ENCODE peak calls at places on chromosomes 12 and 14, in eight cellular contexts. L, Y, N, R, A, Q, T and M are unnamed samples. For H3K4me1, the result is how much of the 10 kb centered on the place peaks cover.

GRCh38 chr14:52380294-52380693 is 66.2 kb downstream of the PTGER2 start:
- DNase-seq in R (no peak), Y (no peak), Q (no peak), A (peak), T (no peak), L (no peak), N (peak), M (no peak)

GRCh38 chr12:50276912-50277671 is 6.2 kb downstream of the LIMA1 start:
- DNase-seq in A (peak), N (no peak), R (no peak), L (no peak), Q (no peak), Y (no peak), T (no peak), M (no peak)

GRCh38 chr12:116263844-116264243 is 13.6 kb downstream of the MED13L start:
- DNase-seq in L (no peak), T (no peak), Q (no peak), Y (no peak), A (no peak), N (no peak), R (no peak), M (no peak)

GRCh38 chr12:28872654-28873268 is 276.3 kb upstream of the FAR2 start:
- DNase-seq in T (no peak), N (peak), Y (no peak), R (peak), L (peak), Q (peak), A (peak), M (no peak)

GRCh38 chr14:66216763-66217162 is 269.4 kb upstream of the CCDC196 start:
- DNase-seq in N (no peak), L (no peak), T (no peak), Y (no peak), A (no peak), Q (no peak), R (no peak), M (no peak)

GRCh38 chr12:45612044-45612794 is 117.3 kb upstream of the ARID2 start:
- DNase-seq in Q (no peak), N (no peak), Y (no peak), R (peak), A (peak), L (no peak), T (no peak), M (no peak)

GRCh38 chr14:31449971-31450610 is 7.2 kb downstream of the DTD2 start:
- DNase-seq in N (peak), L (no peak), Y (no peak), T (no peak), R (peak), Q (no peak), A (peak), M (no peak)

GRCh38 chr14:88825078-88825458 is 617 bp downstream of the TTC8 start:
- DNase-seq in R (no peak), N (peak), Q (no peak), T (no peak), L (no peak), Y (no peak), A (peak), M (no peak)

GRCh38 chr12:34163443-34163842 is 141.1 kb downstream of the ALG10 start:
- DNase-seq in N (no peak), R (no peak), T (no peak), L (no peak), Y (no peak), Q (peak), A (no peak), M (no peak)

GRCh38 chr14:76456200-76456599 is 80.3 kb downstream of the ESRRB start:
- DNase-seq in L (no peak), T (no peak), A (peak), Y (no peak), R (peak), N (peak), Q (peak), M (peak)

GRCh38 chr12:30701056-30701455 is 5.4 kb upstream of the IPO8 start:
- DNase-seq in T (no peak), N (no peak), Y (no peak), Q (no peak), R (no peak), A (peak), L (no peak), M (no peak)

GRCh38 chr12:3944620-3945019 is 71.4 kb upstream of the PARP11 start:
- DNase-seq in R (no peak), L (no peak), N (no peak), Y (no peak), Q (no peak), A (no peak), T (no peak), M (no peak)

GRCh38 chr14:106211489-106211888 is 685.1 kb downstream of the TMEM121 start:
- DNase-seq in T (no peak), L (no peak), R (no peak), Y (no peak), Q (no peak), N (no peak), A (no peak), M (no peak)

GRCh38 chr14:103749452-103749851 is 33.8 kb downstream of the ZFYVE21 start:
- DNase-seq in T (no peak), R (no peak), N (no peak), Y (no peak), A (no peak), Q (no peak), L (no peak), M (no peak)

GRCh38 chr12:51323966-51324895 is at the start of gene BIN2:
- DNase-seq in Y (no peak), N (no peak), A (no peak), L (peak), T (no peak), Q (peak), R (no peak), M (no peak)

GRCh38 chr12:66740257-66740656 is 61.4 kb upstream of the GRIP1 start:
- DNase-seq in Y (no peak), R (no peak), N (no peak), Q (no peak), T (no peak), L (no peak), A (no peak), M (no peak)

GRCh38 chr14:58805057-58805456 is 167.3 kb downstream of the DACT1 start:
- DNase-seq in T (no peak), Q (no peak), L (no peak), N (no peak), A (peak), R (no peak), Y (no peak), M (no peak)

GRCh38 chr12:27463826-27464554 is 17.5 kb downstream of the SMCO2 start:
- DNase-seq in Y (peak), N (no peak), Q (no peak), T (no peak), L (peak), A (peak), R (no peak), M (no peak)
- H3K4me1 ChIP-seq in Y (under half), N (under half), Q (under half), T (under half), L (under half), A (under half), R (under half), M (under half)

GRCh38 chr12:74120644-74121043 is 417.0 kb upstream of the ATXN7L3B start:
- DNase-seq in N (no peak), Q (no peak), L (no peak), Y (no peak), R (no peak), T (no peak), A (no peak), M (no peak)
- H3K27ac ChIP-seq in N (no peak), Q (no peak), L (no peak), Y (no peak), R (no peak), T (no peak), A (no peak), M (no peak)

DNA sequence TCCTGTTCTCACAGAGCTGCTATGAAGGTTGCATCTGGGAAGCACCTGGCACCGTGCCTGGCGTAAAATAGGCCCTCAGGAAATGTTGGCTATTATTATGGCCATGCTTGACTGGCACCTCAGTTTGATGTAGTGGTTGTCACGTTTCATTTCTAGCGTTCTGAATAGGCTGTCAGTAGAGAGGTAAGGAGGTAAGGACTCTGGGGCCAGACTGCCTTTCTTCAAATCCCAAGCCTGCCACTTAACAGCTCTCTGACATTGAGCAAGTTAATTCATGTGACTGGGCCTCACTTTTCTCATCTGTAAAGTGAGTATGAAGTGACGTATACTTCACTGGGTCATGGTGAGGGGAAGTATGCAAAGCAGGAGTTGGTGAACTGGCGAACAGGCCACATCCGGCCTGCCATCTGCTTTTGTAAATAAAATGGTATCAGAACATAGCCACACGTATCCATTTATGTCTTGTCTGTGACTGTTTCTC is 196.2 kb downstream of the CACNA1C start:
- DNase-seq in R (no peak), T (no peak), N (no peak), L (no peak), A (peak), Y (no peak), Q (no peak), M (no peak)
- TF ChIP-seq POLR2A in R (no peak), T (no peak), N (no peak), L (no peak), A (no peak), Y (no peak), Q (no peak), M (no peak)

DNA sequence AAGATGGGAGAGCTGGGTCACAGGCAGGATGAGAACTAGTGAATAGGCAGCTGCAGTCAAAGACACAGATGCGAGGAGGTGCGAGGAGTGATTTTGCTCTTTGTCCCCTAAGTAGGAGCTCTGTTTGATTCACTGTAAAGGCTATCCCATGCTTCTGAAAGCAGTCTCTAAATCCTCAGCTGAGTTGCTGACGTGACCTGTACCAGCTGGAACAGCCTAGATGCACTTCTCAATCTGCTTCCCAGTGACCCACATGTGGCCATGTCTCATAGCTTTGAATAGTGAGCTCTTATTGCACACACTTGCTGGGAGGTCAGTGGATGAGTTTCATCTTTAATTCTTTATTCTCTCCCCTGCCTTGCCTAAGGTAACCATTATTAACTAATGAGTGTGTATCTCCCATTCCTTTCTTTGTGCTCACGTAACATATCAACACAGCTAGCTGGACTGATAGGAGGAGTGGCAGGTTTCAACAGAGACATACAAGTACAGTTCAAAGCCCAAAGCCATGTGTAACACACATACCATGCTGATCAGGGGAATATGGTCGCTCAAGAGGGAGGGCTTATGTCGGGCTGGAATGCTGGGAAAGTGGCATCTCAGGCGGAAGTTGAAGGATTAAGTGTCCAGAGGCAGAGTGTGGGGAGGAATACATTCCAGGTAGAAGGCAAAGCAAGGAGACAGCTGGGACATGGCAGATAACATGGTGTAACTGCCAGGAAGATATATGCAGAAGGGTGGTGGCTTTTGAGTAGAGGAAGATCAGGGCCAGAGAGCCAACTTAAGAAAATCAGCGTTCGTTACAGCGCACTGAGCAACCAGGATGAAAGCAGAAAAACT is 15.4 kb upstream of the YY1 start:
- DNase-seq in Q (no peak), T (no peak), R (no peak), L (no peak), Y (no peak), A (peak), N (no peak), M (no peak)
- H3K4me1 ChIP-seq in Q (under half), T (under half), R (under half), L (under half), Y (under half), A (under half), N (under half), M (under half)

DNA sequence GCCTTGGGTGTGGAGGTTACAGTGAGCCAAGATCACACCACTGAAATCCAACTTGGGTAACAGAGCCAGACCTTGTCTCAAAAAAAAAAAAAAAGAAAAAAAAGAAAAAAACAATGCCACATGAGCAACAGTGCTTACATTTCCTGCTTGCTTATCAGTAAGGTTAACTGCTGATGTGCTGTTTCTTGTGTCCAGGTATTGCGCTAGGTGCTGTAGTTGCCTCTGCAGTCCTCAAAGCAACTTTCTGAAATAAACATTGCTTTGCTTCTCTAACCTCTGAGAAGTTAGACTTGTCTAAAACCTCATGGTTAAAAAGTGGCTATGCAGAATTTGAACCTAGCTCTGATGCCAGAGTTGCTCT is 24.7 kb downstream of the RNF34 start:
- DNase-seq in Q (no peak), R (no peak), A (no peak), T (no peak), Y (no peak), L (no peak), N (no peak), M (no peak)
- H3K27ac ChIP-seq in Q (no peak), R (no peak), A (no peak), T (no peak), Y (no peak), L (no peak), N (no peak), M (no peak)